ENCODE peak calls at places on chromosomes 5 and 9, in six cellular contexts. Q is IMR-90, I is neuronal stem cell, D is mesendoderm, A is mesenchymal stem cell, X is trophoblast cell. L is an unnamed sample.

GRCh38 chr5:54701179-54701578 is 183.6 kb downstream of the SNX18 start:
- DNase-seq in Q (peak), I (no peak), D (peak), A (peak), X (peak), L (no peak)

GRCh38 chr5:5207832-5208231 is 67.7 kb downstream of the ADAMTS16 start:
- DNase-seq in Q (no peak), I (no peak), D (no peak), A (no peak), X (no peak), L (no peak)

GRCh38 chr5:81151546-81151945 is 81.6 kb upstream of the CKMT2 start:
- DNase-seq in Q (peak), I (no peak), D (no peak), A (peak), X (no peak), L (no peak)

GRCh38 chr9:4287386-4287785 is 12.5 kb downstream of the GLIS3 start:
- DNase-seq in Q (no peak), I (no peak), D (no peak), A (no peak), X (no peak), L (no peak)

GRCh38 chr9:104747565-104748358 is at the start of gene NIPSNAP3A:
- DNase-seq in Q (peak), I (peak), D (peak), A (peak), X (peak), L (peak)

GRCh38 chr5:141664733-141665461 is 13.7 kb upstream of the FCHSD1 start:
- DNase-seq in Q (peak), I (peak), D (peak), A (peak), X (peak), L (peak)

GRCh38 chr5:113119271-113119924 is 142.8 kb downstream of the DCP2 start:
- DNase-seq in Q (peak), I (no peak), D (peak), A (no peak), X (no peak), L (no peak)

GRCh38 chr5:38448553-38449350 is 107.7 kb downstream of the LIFR start:
- DNase-seq in Q (no peak), I (no peak), D (no peak), A (peak), X (no peak), L (no peak)

GRCh38 chr5:170753311-170753710 is 30.2 kb upstream of the GABRP start:
- DNase-seq in Q (no peak), I (no peak), D (no peak), A (no peak), X (no peak), L (no peak)

GRCh38 chr5:109345699-109346098 is 64.1 kb downstream of the PJA2 start:
- DNase-seq in Q (no peak), I (no peak), D (no peak), A (no peak), X (no peak), L (no peak)

GRCh38 chr9:132802121-132802795 is 75.8 kb downstream of the AK8 start:
- DNase-seq in Q (no peak), I (no peak), D (peak), A (no peak), X (no peak), L (no peak)

GRCh38 chr9:16342621-16343020 is 527.8 kb downstream of the BNC2 start:
- DNase-seq in Q (no peak), I (no peak), D (no peak), A (no peak), X (no peak), L (no peak)

GRCh38 chr5:169176686-169177430 is 124.1 kb downstream of the SLIT3 start:
- DNase-seq in Q (no peak), I (no peak), D (peak), A (no peak), X (no peak), L (no peak)

GRCh38 chr9:29830815-29831214 is 2257.5 kb upstream of the C9orf72 start:
- DNase-seq in Q (no peak), I (peak), D (peak), A (peak), X (no peak), L (no peak)

GRCh38 chr9:93468763-93469456 is 15.5 kb upstream of the FAM120AOS start:
- DNase-seq in Q (peak), I (no peak), D (peak), A (peak), X (no peak), L (no peak)

GRCh38 chr5:76867827-76868693 is 18.2 kb downstream of the S100Z start:
- DNase-seq in Q (peak), I (peak), D (peak), A (peak), X (peak), L (peak)

GRCh38 chr9:72365525-72366256 is 683 bp upstream of the ZFAND5 start:
- DNase-seq in Q (peak), I (no peak), D (peak), A (peak), X (peak), L (no peak)
- H4K8ac ChIP-seq in Q (peak), I (no peak), D (peak), A (peak), X (peak), L (peak)

GRCh38 chr9:124199474-124199873 is 58.3 kb upstream of the NEK6 start:
- DNase-seq in Q (no peak), I (no peak), D (no peak), A (no peak), X (no peak), L (no peak)

GRCh38 chr9:124203818-124204217 is 53.9 kb upstream of the NEK6 start:
- DNase-seq in Q (no peak), I (no peak), D (no peak), A (no peak), X (no peak), L (no peak)

GRCh38 chr9:124198948-124199347 is 58.8 kb upstream of the NEK6 start:
- DNase-seq in Q (no peak), I (no peak), D (no peak), A (no peak), X (no peak), L (no peak)

GRCh38 chr9:124205686-124206352 is 51.9 kb upstream of the NEK6 start:
- DNase-seq in Q (no peak), I (no peak), D (peak), A (no peak), X (no peak), L (no peak)

GRCh38 chr9:124202447-124202971 is 55.2 kb upstream of the NEK6 start:
- DNase-seq in Q (peak), I (no peak), D (peak), A (peak), X (peak), L (no peak)
- H3K4me3 ChIP-seq in Q (no peak), I (no peak), D (no peak), A (no peak), X (no peak), L (no peak)

GRCh38 chr5:8984386-8984785 is 561.5 kb downstream of the SEMA5A start:
- DNase-seq in Q (no peak), I (no peak), D (no peak), A (no peak), X (no peak), L (no peak)

GRCh38 chr5:8981496-8981895 is 564.4 kb downstream of the SEMA5A start:
- DNase-seq in Q (peak), I (no peak), D (no peak), A (no peak), X (no peak), L (no peak)

DNA sequence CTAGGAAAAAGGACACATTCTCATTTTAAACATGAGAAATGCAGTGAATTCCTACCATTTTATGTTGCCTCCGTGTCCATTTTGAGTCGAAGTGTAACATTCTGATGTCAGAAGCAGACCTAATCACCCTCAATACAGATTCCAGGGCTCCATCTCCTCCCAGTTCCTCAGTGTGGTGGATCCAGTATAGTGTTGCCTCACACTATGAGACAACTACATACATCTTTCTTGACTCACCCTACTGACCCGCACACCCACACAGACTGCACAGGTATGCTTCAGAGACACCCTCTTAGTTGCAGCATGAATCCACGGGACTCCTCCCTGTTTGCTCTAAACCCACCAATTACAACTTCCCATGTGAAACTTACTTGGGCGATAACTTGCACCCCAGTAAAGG is 564.9 kb downstream of the SEMA5A start:
- DNase-seq in Q (peak), I (no peak), D (no peak), A (no peak), X (peak), L (no peak)
- H4K8ac ChIP-seq in Q (no peak), I (no peak), D (no peak), A (no peak), X (no peak), L (no peak)

GRCh38 chr5:172106511-172107356 is 81.3 kb downstream of the STK10 start:
- DNase-seq in Q (no peak), I (peak), D (peak), A (peak), X (no peak), L (no peak)
- H3K4me3 ChIP-seq in Q (peak), I (no peak), D (no peak), A (peak), X (no peak), L (peak)

GRCh38 chr9:136295055-136295454 is 8.8 kb downstream of the CCDC187 start:
- DNase-seq in Q (no peak), I (no peak), D (no peak), A (no peak), X (no peak), L (no peak)

GRCh38 chr9:136292591-136293448 is 11.1 kb downstream of the CCDC187 start:
- DNase-seq in Q (no peak), I (no peak), D (no peak), A (no peak), X (no peak), L (no peak)

GRCh38 chr9:136292026-136292538 is 11.8 kb downstream of the CCDC187 start:
- DNase-seq in Q (no peak), I (no peak), D (no peak), A (no peak), X (no peak), L (no peak)

GRCh38 chr9:136294437-136294836 is 9.5 kb downstream of the CCDC187 start:
- DNase-seq in Q (no peak), I (no peak), D (no peak), A (no peak), X (no peak), L (no peak)

DNA sequence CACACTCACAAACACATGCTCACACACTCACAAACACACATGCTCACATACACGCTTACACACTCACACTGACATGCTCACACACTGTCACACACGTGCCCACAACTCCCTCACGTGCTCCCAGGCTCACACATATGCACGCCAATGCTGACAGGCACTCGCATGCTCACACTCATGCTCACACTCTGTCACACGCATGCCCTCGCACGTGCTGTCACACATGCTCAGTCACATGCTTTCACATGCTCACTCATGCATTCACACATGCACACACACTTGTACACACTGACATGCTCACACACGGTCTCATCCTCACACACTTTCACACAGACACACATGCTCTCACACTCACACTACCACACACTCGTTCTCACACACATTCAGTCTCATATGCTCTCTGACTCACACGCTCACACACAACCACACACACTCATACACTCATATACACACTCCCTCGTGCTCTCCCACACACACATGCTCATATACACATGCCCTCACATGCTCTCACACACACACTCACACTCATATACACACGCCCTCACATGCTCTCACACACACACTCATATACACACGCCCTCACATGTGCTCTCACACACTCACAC is 10.3 kb downstream of the CCDC187 start:
- DNase-seq in Q (no peak), I (no peak), D (no peak), A (no peak), X (no peak), L (no peak)
- H4K8ac ChIP-seq in Q (no peak), I (no peak), D (no peak), A (no peak), X (no peak), L (no peak)

L was measured in H1.